ENCODE peak calls at places on chromosomes 11 and 22, in seven cellular contexts. One of them, this sample, is unnamed.
A peak's percentile ranks its signal among the peaks of the same experiment; 100 is the strongest.

GRCh38 chr11:57566035-57566504 is 1.4 kb downstream of the UBE2L6 start:
- DNase-seq in stimulated activated CD4-positive, alpha-beta T cell treated with anti-CD3 and anti-CD28 coated beads, Interleukin-15, amount 100 ng/mL, for 1 hour: no peak
- DNase-seq in GM12892: no peak
- DNase-seq in IMR-90: peak; percentile 63
- DNase-seq in HFFc6: peak; percentile 13
- DNase-seq in uterus: peak; percentile 38
- DNase-seq in amygdala: peak; percentile 50
- DNase-seq in this sample: peak; percentile 71

GRCh38 chr11:12690663-12691062 is 16.4 kb downstream of the TEAD1 start:
- DNase-seq in amygdala: no peak
- DNase-seq in IMR-90: no peak
- DNase-seq in HFFc6: no peak
- DNase-seq in stimulated activated CD4-positive, alpha-beta T cell treated with anti-CD3 and anti-CD28 coated beads, Interleukin-15, amount 100 ng/mL, for 1 hour: no peak
- DNase-seq in uterus: no peak
- DNase-seq in GM12892: no peak
- DNase-seq in this sample: no peak

GRCh38 chr11:2561283-2562180 is 116.7 kb downstream of the KCNQ1 start:
- DNase-seq in IMR-90: no peak
- DNase-seq in amygdala: no peak
- DNase-seq in HFFc6: no peak
- DNase-seq in uterus: no peak
- DNase-seq in stimulated activated CD4-positive, alpha-beta T cell treated with anti-CD3 and anti-CD28 coated beads, Interleukin-15, amount 100 ng/mL, for 1 hour: no peak
- DNase-seq in GM12892: no peak
- DNase-seq in this sample: no peak

GRCh38 chr11:16356057-16356750 is at the start of gene SOX6:
- DNase-seq in uterus: no peak
- DNase-seq in stimulated activated CD4-positive, alpha-beta T cell treated with anti-CD3 and anti-CD28 coated beads, Interleukin-15, amount 100 ng/mL, for 1 hour: no peak
- DNase-seq in HFFc6: peak; percentile 45
- DNase-seq in IMR-90: peak; percentile 67
- DNase-seq in amygdala: peak; percentile 12
- DNase-seq in GM12892: no peak
- DNase-seq in this sample: peak; percentile 33

GRCh38 chr11:92845390-92846185 is 123.9 kb upstream of the MTNR1B start:
- DNase-seq in stimulated activated CD4-positive, alpha-beta T cell treated with anti-CD3 and anti-CD28 coated beads, Interleukin-15, amount 100 ng/mL, for 1 hour: no peak
- DNase-seq in IMR-90: no peak
- DNase-seq in uterus: no peak
- DNase-seq in HFFc6: no peak
- DNase-seq in GM12892: no peak
- DNase-seq in amygdala: no peak
- DNase-seq in this sample: peak; percentile 25

GRCh38 chr22:23529166-23530103 is 50.7 kb downstream of the IGLL1 start:
- DNase-seq in GM12892: no peak
- DNase-seq in HFFc6: no peak
- DNase-seq in uterus: no peak
- DNase-seq in stimulated activated CD4-positive, alpha-beta T cell treated with anti-CD3 and anti-CD28 coated beads, Interleukin-15, amount 100 ng/mL, for 1 hour: no peak
- DNase-seq in amygdala: no peak
- DNase-seq in IMR-90: no peak
- DNase-seq in this sample: no peak

GRCh38 chr22:22684605-22685561 is 40.5 kb downstream of the GGTLC2 start:
- DNase-seq in IMR-90: peak; percentile 88
- DNase-seq in HFFc6: peak; percentile 35
- DNase-seq in amygdala: peak; percentile 35
- DNase-seq in GM12892: peak; percentile 42
- DNase-seq in uterus: peak; percentile 23
- DNase-seq in stimulated activated CD4-positive, alpha-beta T cell treated with anti-CD3 and anti-CD28 coated beads, Interleukin-15, amount 100 ng/mL, for 1 hour: no peak
- DNase-seq in this sample: peak; percentile 39

GRCh38 chr22:36184433-36185035 is 17.1 kb downstream of the APOL4 start:
- DNase-seq in amygdala: peak; percentile 76
- DNase-seq in IMR-90: no peak
- DNase-seq in stimulated activated CD4-positive, alpha-beta T cell treated with anti-CD3 and anti-CD28 coated beads, Interleukin-15, amount 100 ng/mL, for 1 hour: no peak
- DNase-seq in HFFc6: no peak
- DNase-seq in uterus: peak; percentile 51
- DNase-seq in GM12892: no peak
- DNase-seq in this sample: peak; percentile 42

GRCh38 chr22:46075764-46076531 is 74.4 kb upstream of the PPARA start:
- DNase-seq in stimulated activated CD4-positive, alpha-beta T cell treated with anti-CD3 and anti-CD28 coated beads, Interleukin-15, amount 100 ng/mL, for 1 hour: no peak
- DNase-seq in GM12892: no peak
- DNase-seq in uterus: peak; percentile 32
- DNase-seq in amygdala: peak; percentile 65
- DNase-seq in IMR-90: no peak
- DNase-seq in HFFc6: no peak
- DNase-seq in this sample: peak; percentile 38

GRCh38 chr22:34914871-34915270 is 151.1 kb upstream of the ISX start:
- DNase-seq in HFFc6: no peak
- DNase-seq in stimulated activated CD4-positive, alpha-beta T cell treated with anti-CD3 and anti-CD28 coated beads, Interleukin-15, amount 100 ng/mL, for 1 hour: no peak
- DNase-seq in GM12892: no peak
- DNase-seq in amygdala: no peak
- DNase-seq in uterus: no peak
- DNase-seq in IMR-90: no peak
- DNase-seq in this sample: no peak

GRCh38 chr22:19052941-19053551 is 69.2 kb downstream of the DGCR2 start:
- DNase-seq in GM12892: no peak
- DNase-seq in IMR-90: no peak
- DNase-seq in HFFc6: no peak
- DNase-seq in stimulated activated CD4-positive, alpha-beta T cell treated with anti-CD3 and anti-CD28 coated beads, Interleukin-15, amount 100 ng/mL, for 1 hour: no peak
- DNase-seq in uterus: no peak
- DNase-seq in amygdala: no peak
- DNase-seq in this sample: no peak

GRCh38 chr11:5159806-5160205 is 5.2 kb upstream of the OR52A1 start:
- DNase-seq in uterus: no peak
- DNase-seq in IMR-90: no peak
- DNase-seq in HFFc6: no peak
- DNase-seq in amygdala: no peak
- DNase-seq in GM12892: no peak
- DNase-seq in stimulated activated CD4-positive, alpha-beta T cell treated with anti-CD3 and anti-CD28 coated beads, Interleukin-15, amount 100 ng/mL, for 1 hour: no peak
- DNase-seq in this sample: no peak

GRCh38 chr22:29912605-29913398 is 29.8 kb downstream of the MTMR3 start:
- DNase-seq in GM12892: no peak
- DNase-seq in stimulated activated CD4-positive, alpha-beta T cell treated with anti-CD3 and anti-CD28 coated beads, Interleukin-15, amount 100 ng/mL, for 1 hour: no peak
- DNase-seq in amygdala: no peak
- DNase-seq in uterus: no peak
- DNase-seq in IMR-90: peak; percentile 93
- DNase-seq in HFFc6: peak; percentile 72
- DNase-seq in this sample: peak; percentile 50

GRCh38 chr11:11243258-11243789 is 109.7 kb downstream of the CSNK2A3 start:
- DNase-seq in IMR-90: no peak
- DNase-seq in GM12892: no peak
- DNase-seq in stimulated activated CD4-positive, alpha-beta T cell treated with anti-CD3 and anti-CD28 coated beads, Interleukin-15, amount 100 ng/mL, for 1 hour: no peak
- DNase-seq in amygdala: no peak
- DNase-seq in HFFc6: no peak
- DNase-seq in uterus: peak; percentile 58
- DNase-seq in this sample: no peak

GRCh38 chr11:120331301-120331966 is 4.8 kb upstream of the ARHGEF12 start:
- DNase-seq in IMR-90: peak; percentile 91
- DNase-seq in amygdala: no peak
- DNase-seq in stimulated activated CD4-positive, alpha-beta T cell treated with anti-CD3 and anti-CD28 coated beads, Interleukin-15, amount 100 ng/mL, for 1 hour: no peak
- DNase-seq in GM12892: no peak
- DNase-seq in uterus: no peak
- DNase-seq in HFFc6: peak; percentile 93
- DNase-seq in this sample: peak; percentile 95

GRCh38 chr11:129611661-129612566 is 203.7 kb upstream of the TMEM45B start:
- DNase-seq in HFFc6: no peak
- DNase-seq in amygdala: no peak
- DNase-seq in IMR-90: no peak
- DNase-seq in uterus: no peak
- DNase-seq in stimulated activated CD4-positive, alpha-beta T cell treated with anti-CD3 and anti-CD28 coated beads, Interleukin-15, amount 100 ng/mL, for 1 hour: no peak
- DNase-seq in GM12892: no peak
- DNase-seq in this sample: no peak

GRCh38 chr11:75734491-75735180 is 17.0 kb downstream of the MOGAT2 start:
- DNase-seq in uterus: no peak
- DNase-seq in GM12892: no peak
- DNase-seq in IMR-90: no peak
- DNase-seq in amygdala: no peak
- DNase-seq in stimulated activated CD4-positive, alpha-beta T cell treated with anti-CD3 and anti-CD28 coated beads, Interleukin-15, amount 100 ng/mL, for 1 hour: no peak
- DNase-seq in HFFc6: no peak
- DNase-seq in this sample: no peak